ENCODE peak calls at places on chromosomes 6 and 20, in eight cellular contexts. One of them, this sample, is unnamed.

GRCh38 chr20:11270566-11270965 is 596.8 kb upstream of the JAG1 start:
- DNase-seq in A549: no peak
- DNase-seq in psoas muscle: no peak
- DNase-seq in coronary artery: no peak
- DNase-seq in brain microvascular endothelial cell: no peak
- DNase-seq in PC-3: peak
- DNase-seq in upper lobe of right lung: no peak
- DNase-seq in prostate gland: no peak
- DNase-seq in this sample: no peak

GRCh38 chr20:32203556-32204484 is 3.7 kb downstream of the PLAGL2 start:
- DNase-seq in brain microvascular endothelial cell: no peak
- DNase-seq in psoas muscle: no peak
- DNase-seq in coronary artery: no peak
- DNase-seq in A549: no peak
- DNase-seq in prostate gland: peak
- DNase-seq in upper lobe of right lung: no peak
- DNase-seq in PC-3: no peak
- DNase-seq in this sample: peak

GRCh38 chr6:136153976-136154375 is 96.1 kb downstream of the MTFR2 start:
- DNase-seq in prostate gland: no peak
- DNase-seq in psoas muscle: no peak
- DNase-seq in coronary artery: no peak
- DNase-seq in A549: no peak
- DNase-seq in upper lobe of right lung: no peak
- DNase-seq in PC-3: no peak
- DNase-seq in brain microvascular endothelial cell: no peak
- DNase-seq in this sample: no peak

GRCh38 chr6:118350881-118351430 is 197.1 kb upstream of the PLN start:
- DNase-seq in coronary artery: no peak
- DNase-seq in prostate gland: no peak
- DNase-seq in A549: no peak
- DNase-seq in upper lobe of right lung: no peak
- DNase-seq in PC-3: no peak
- DNase-seq in brain microvascular endothelial cell: no peak
- DNase-seq in psoas muscle: no peak
- DNase-seq in this sample: no peak

GRCh38 chr6:6891949-6892461 is 215.8 kb upstream of the RREB1 start:
- DNase-seq in coronary artery: no peak
- DNase-seq in PC-3: peak
- DNase-seq in upper lobe of right lung: no peak
- DNase-seq in prostate gland: no peak
- DNase-seq in brain microvascular endothelial cell: no peak
- DNase-seq in A549: no peak
- DNase-seq in psoas muscle: peak
- DNase-seq in this sample: no peak

GRCh38 chr6:105359419-105360366 is 43.2 kb downstream of the PREP start:
- DNase-seq in coronary artery: no peak
- DNase-seq in psoas muscle: no peak
- DNase-seq in PC-3: peak
- DNase-seq in upper lobe of right lung: no peak
- DNase-seq in brain microvascular endothelial cell: peak
- DNase-seq in A549: peak
- DNase-seq in prostate gland: no peak
- DNase-seq in this sample: no peak

GRCh38 chr20:58001381-58001780 is 227.1 kb downstream of the ANKRD60 start:
- DNase-seq in prostate gland: no peak
- DNase-seq in psoas muscle: peak
- DNase-seq in upper lobe of right lung: no peak
- DNase-seq in brain microvascular endothelial cell: peak
- DNase-seq in coronary artery: no peak
- DNase-seq in A549: no peak
- DNase-seq in PC-3: no peak
- DNase-seq in this sample: no peak

GRCh38 chr6:15508363-15509330 is 154.2 kb downstream of the DTNBP1 start:
- DNase-seq in A549: no peak
- DNase-seq in upper lobe of right lung: peak
- DNase-seq in coronary artery: no peak
- DNase-seq in PC-3: no peak
- DNase-seq in brain microvascular endothelial cell: no peak
- DNase-seq in prostate gland: no peak
- DNase-seq in psoas muscle: no peak
- DNase-seq in this sample: no peak

GRCh38 chr6:157209865-157210530 is 113.3 kb downstream of the TMEM242 start:
- DNase-seq in brain microvascular endothelial cell: no peak
- DNase-seq in coronary artery: no peak
- DNase-seq in prostate gland: no peak
- DNase-seq in A549: no peak
- DNase-seq in PC-3: no peak
- DNase-seq in upper lobe of right lung: no peak
- DNase-seq in psoas muscle: no peak
- DNase-seq in this sample: no peak

GRCh38 chr6:90227165-90227564 is 69.5 kb downstream of the BACH2 start:
- DNase-seq in upper lobe of right lung: no peak
- DNase-seq in prostate gland: no peak
- DNase-seq in brain microvascular endothelial cell: no peak
- DNase-seq in coronary artery: no peak
- DNase-seq in PC-3: no peak
- DNase-seq in psoas muscle: no peak
- DNase-seq in A549: no peak
- DNase-seq in this sample: no peak
- H3K27ac ChIP-seq in upper lobe of right lung: no peak
- H3K27ac ChIP-seq in prostate gland: no peak
- H3K27ac ChIP-seq in brain microvascular endothelial cell: no peak
- H3K27ac ChIP-seq in coronary artery: no peak
- H3K27ac ChIP-seq in PC-3: no peak
- H3K27ac ChIP-seq in psoas muscle: peak
- H3K27ac ChIP-seq in A549: no peak
- H3K27ac ChIP-seq in this sample: no peak

GRCh38 chr6:3226422-3227362 is 761 bp downstream of the TUBB2B start:
- DNase-seq in coronary artery: no peak
- DNase-seq in upper lobe of right lung: peak
- DNase-seq in PC-3: no peak
- DNase-seq in psoas muscle: peak
- DNase-seq in brain microvascular endothelial cell: no peak
- DNase-seq in prostate gland: no peak
- DNase-seq in A549: no peak
- DNase-seq in this sample: peak
- H3K4me3 ChIP-seq in coronary artery: peak
- H3K4me3 ChIP-seq in upper lobe of right lung: peak
- H3K4me3 ChIP-seq in PC-3: peak
- H3K4me3 ChIP-seq in psoas muscle: peak
- H3K4me3 ChIP-seq in brain microvascular endothelial cell: peak
- H3K4me3 ChIP-seq in prostate gland: peak
- H3K4me3 ChIP-seq in A549: peak
- H3K4me3 ChIP-seq in this sample: peak

GRCh38 chr20:45230631-45231030 is 9.5 kb downstream of the SEMG2 start:
- DNase-seq in PC-3: no peak
- DNase-seq in psoas muscle: no peak
- DNase-seq in coronary artery: no peak
- DNase-seq in brain microvascular endothelial cell: no peak
- DNase-seq in A549: no peak
- DNase-seq in upper lobe of right lung: no peak
- DNase-seq in prostate gland: no peak
- DNase-seq in this sample: no peak

GRCh38 chr20:45226287-45226686 is 5.1 kb downstream of the SEMG2 start:
- DNase-seq in coronary artery: no peak
- DNase-seq in A549: no peak
- DNase-seq in prostate gland: no peak
- DNase-seq in brain microvascular endothelial cell: no peak
- DNase-seq in upper lobe of right lung: no peak
- DNase-seq in psoas muscle: no peak
- DNase-seq in PC-3: no peak
- DNase-seq in this sample: no peak

GRCh38 chr20:45229264-45230056 is 8.3 kb downstream of the SEMG2 start:
- DNase-seq in prostate gland: no peak
- DNase-seq in upper lobe of right lung: peak
- DNase-seq in coronary artery: no peak
- DNase-seq in psoas muscle: no peak
- DNase-seq in A549: no peak
- DNase-seq in brain microvascular endothelial cell: no peak
- DNase-seq in PC-3: peak
- DNase-seq in this sample: peak
- TF ChIP-seq CTCF in prostate gland: peak
- TF ChIP-seq CTCF in upper lobe of right lung: peak
- TF ChIP-seq CTCF in coronary artery: no peak
- TF ChIP-seq CTCF in psoas muscle: no peak
- TF ChIP-seq CTCF in A549: peak
- TF ChIP-seq CTCF in brain microvascular endothelial cell: peak
- TF ChIP-seq CTCF in PC-3: peak
- TF ChIP-seq CTCF in this sample: peak

GRCh38 chr6:133764813-133765208 is 124.1 kb upstream of the TCF21 start:
- DNase-seq in PC-3: no peak
- DNase-seq in brain microvascular endothelial cell: no peak
- DNase-seq in upper lobe of right lung: no peak
- DNase-seq in prostate gland: no peak
- DNase-seq in psoas muscle: no peak
- DNase-seq in coronary artery: no peak
- DNase-seq in A549: no peak
- DNase-seq in this sample: no peak

GRCh38 chr6:133769463-133769862 is 119.5 kb upstream of the TCF21 start:
- DNase-seq in prostate gland: no peak
- DNase-seq in A549: no peak
- DNase-seq in coronary artery: no peak
- DNase-seq in brain microvascular endothelial cell: peak
- DNase-seq in PC-3: no peak
- DNase-seq in upper lobe of right lung: no peak
- DNase-seq in psoas muscle: no peak
- DNase-seq in this sample: no peak

GRCh38 chr6:133767571-133767970 is 121.3 kb upstream of the TCF21 start:
- DNase-seq in coronary artery: no peak
- DNase-seq in prostate gland: no peak
- DNase-seq in psoas muscle: no peak
- DNase-seq in PC-3: peak
- DNase-seq in brain microvascular endothelial cell: no peak
- DNase-seq in upper lobe of right lung: no peak
- DNase-seq in A549: no peak
- DNase-seq in this sample: no peak

GRCh38 chr6:133764011-133764812 is 124.7 kb upstream of the TCF21 start:
- DNase-seq in psoas muscle: no peak
- DNase-seq in PC-3: peak
- DNase-seq in A549: no peak
- DNase-seq in prostate gland: no peak
- DNase-seq in coronary artery: no peak
- DNase-seq in brain microvascular endothelial cell: peak
- DNase-seq in upper lobe of right lung: no peak
- DNase-seq in this sample: no peak

GRCh38 chr6:133768656-133769295 is 120.1 kb upstream of the TCF21 start:
- DNase-seq in upper lobe of right lung: no peak
- DNase-seq in A549: no peak
- DNase-seq in coronary artery: no peak
- DNase-seq in brain microvascular endothelial cell: no peak
- DNase-seq in prostate gland: no peak
- DNase-seq in PC-3: peak
- DNase-seq in psoas muscle: no peak
- DNase-seq in this sample: no peak
- H3K27ac ChIP-seq in upper lobe of right lung: no peak
- H3K27ac ChIP-seq in A549: peak
- H3K27ac ChIP-seq in coronary artery: no peak
- H3K27ac ChIP-seq in brain microvascular endothelial cell: no peak
- H3K27ac ChIP-seq in prostate gland: no peak
- H3K27ac ChIP-seq in PC-3: peak
- H3K27ac ChIP-seq in psoas muscle: no peak
- H3K27ac ChIP-seq in this sample: no peak

DNA sequence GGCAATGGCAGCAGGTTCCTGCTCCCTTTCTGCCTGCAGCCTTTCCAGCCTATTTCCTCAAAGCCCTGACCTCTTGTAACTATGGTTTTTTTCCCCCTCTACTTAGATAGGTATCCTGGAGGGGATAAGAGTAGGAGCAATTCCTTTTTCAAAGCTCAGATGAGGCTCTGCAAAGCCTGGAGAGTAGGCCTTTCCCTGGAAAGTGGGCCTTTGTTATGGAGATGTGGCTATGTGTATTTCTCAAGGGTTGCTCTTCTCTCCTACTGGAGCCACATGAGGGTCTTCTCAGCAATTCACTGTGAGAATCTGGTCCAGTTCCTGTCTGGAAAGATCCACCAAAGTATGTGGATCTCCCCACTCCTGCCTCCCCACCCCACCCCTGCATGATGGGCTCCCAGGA is 96.0 kb downstream of the DTD1 start:
- DNase-seq in psoas muscle: no peak
- DNase-seq in PC-3: no peak
- DNase-seq in coronary artery: no peak
- DNase-seq in upper lobe of right lung: no peak
- DNase-seq in brain microvascular endothelial cell: no peak
- DNase-seq in A549: no peak
- DNase-seq in prostate gland: no peak
- DNase-seq in this sample: no peak
- H3K4me3 ChIP-seq in psoas muscle: no peak
- H3K4me3 ChIP-seq in PC-3: no peak
- H3K4me3 ChIP-seq in coronary artery: no peak
- H3K4me3 ChIP-seq in upper lobe of right lung: no peak
- H3K4me3 ChIP-seq in brain microvascular endothelial cell: no peak
- H3K4me3 ChIP-seq in A549: no peak
- H3K4me3 ChIP-seq in prostate gland: no peak
- H3K4me3 ChIP-seq in this sample: no peak

GRCh38 chr6:1627884-1628550 is 18.3 kb downstream of the FOXC1 start:
- DNase-seq in brain microvascular endothelial cell: no peak
- DNase-seq in coronary artery: no peak
- DNase-seq in psoas muscle: no peak
- DNase-seq in A549: no peak
- DNase-seq in upper lobe of right lung: no peak
- DNase-seq in prostate gland: no peak
- DNase-seq in PC-3: no peak
- DNase-seq in this sample: no peak
- TF ChIP-seq CTCF in brain microvascular endothelial cell: no peak
- TF ChIP-seq CTCF in coronary artery: no peak
- TF ChIP-seq CTCF in psoas muscle: no peak
- TF ChIP-seq CTCF in A549: no peak
- TF ChIP-seq CTCF in upper lobe of right lung: no peak
- TF ChIP-seq CTCF in prostate gland: no peak
- TF ChIP-seq CTCF in PC-3: no peak
- TF ChIP-seq CTCF in this sample: no peak

GRCh38 chr6:134405386-134406087 is 87.6 kb upstream of the SGK1 start:
- DNase-seq in A549: no peak
- DNase-seq in PC-3: no peak
- DNase-seq in prostate gland: no peak
- DNase-seq in psoas muscle: no peak
- DNase-seq in upper lobe of right lung: no peak
- DNase-seq in brain microvascular endothelial cell: no peak
- DNase-seq in coronary artery: no peak
- DNase-seq in this sample: no peak

GRCh38 chr6:134413241-134413643 is 95.3 kb upstream of the SGK1 start:
- DNase-seq in coronary artery: no peak
- DNase-seq in psoas muscle: no peak
- DNase-seq in prostate gland: no peak
- DNase-seq in A549: no peak
- DNase-seq in brain microvascular endothelial cell: no peak
- DNase-seq in upper lobe of right lung: no peak
- DNase-seq in PC-3: no peak
- DNase-seq in this sample: no peak

GRCh38 chr6:134415194-134415593 is 97.3 kb upstream of the SGK1 start:
- DNase-seq in A549: no peak
- DNase-seq in coronary artery: no peak
- DNase-seq in brain microvascular endothelial cell: no peak
- DNase-seq in upper lobe of right lung: no peak
- DNase-seq in psoas muscle: no peak
- DNase-seq in prostate gland: no peak
- DNase-seq in PC-3: no peak
- DNase-seq in this sample: no peak

GRCh38 chr6:134414793-134415192 is 96.9 kb upstream of the SGK1 start:
- DNase-seq in PC-3: no peak
- DNase-seq in psoas muscle: no peak
- DNase-seq in A549: no peak
- DNase-seq in upper lobe of right lung: no peak
- DNase-seq in brain microvascular endothelial cell: no peak
- DNase-seq in coronary artery: no peak
- DNase-seq in prostate gland: no peak
- DNase-seq in this sample: no peak

GRCh38 chr6:134410531-134410930 is 92.6 kb upstream of the SGK1 start:
- DNase-seq in PC-3: no peak
- DNase-seq in coronary artery: no peak
- DNase-seq in prostate gland: no peak
- DNase-seq in upper lobe of right lung: no peak
- DNase-seq in psoas muscle: no peak
- DNase-seq in A549: no peak
- DNase-seq in brain microvascular endothelial cell: no peak
- DNase-seq in this sample: no peak
- H3K27ac ChIP-seq in PC-3: no peak
- H3K27ac ChIP-seq in coronary artery: no peak
- H3K27ac ChIP-seq in prostate gland: no peak
- H3K27ac ChIP-seq in upper lobe of right lung: no peak
- H3K27ac ChIP-seq in psoas muscle: no peak
- H3K27ac ChIP-seq in A549: no peak
- H3K27ac ChIP-seq in brain microvascular endothelial cell: no peak
- H3K27ac ChIP-seq in this sample: no peak